ENCODE peak calls at places on chromosomes 2 and 18, in nine cellular contexts. T is fibroblast of lung; F is HFFc6; P is B cell; Y is fibroblast of pulmonary artery; N is stimulated activated CD4-positive, alpha-beta T cell treated with anti-CD3 and anti-CD28 coated beads, TNF-alpha, amount 100 ng/mL, for 4 hours; I is caudate nucleus; X is GM23338; Z is non-pigmented ciliary epithelial cell. K is an unnamed sample.

GRCh38 chr2:26185954-26186353 is 13.1 kb downstream of the GAREM2 start:
- DNase-seq in Y (no peak), F (no peak), P (no peak), Z (no peak), T (no peak), I (no peak), X (no peak), N (no peak), K (no peak)

GRCh38 chr2:71042287-71042686 is 26.2 kb upstream of the NAGK start:
- DNase-seq in Y (no peak), T (no peak), P (no peak), F (no peak), N (no peak), Z (no peak), X (no peak), I (no peak), K (no peak)

GRCh38 chr2:169768262-169768995 is 30.2 kb upstream of the SSB start:
- DNase-seq in Y (no peak), X (peak), F (no peak), I (no peak), N (peak), Z (no peak), P (peak), T (no peak), K (no peak)

GRCh38 chr18:24734058-24734457 is 273.6 kb downstream of the HRH4 start:
- DNase-seq in P (no peak), N (no peak), I (no peak), T (peak), X (peak), Z (no peak), Y (no peak), F (no peak), K (no peak)

GRCh38 chr18:25927830-25928229 is 162.6 kb downstream of the SS18 start:
- DNase-seq in X (no peak), N (no peak), T (no peak), F (no peak), I (no peak), Z (no peak), Y (no peak), P (no peak), K (no peak)

GRCh38 chr2:123485056-123485455 is 540.0 kb upstream of the CNTNAP5 start:
- DNase-seq in Y (no peak), X (no peak), N (no peak), P (no peak), T (no peak), I (no peak), F (no peak), Z (no peak), K (no peak)

GRCh38 chr18:48926420-48926857 is 24.3 kb downstream of the SMAD7 start:
- DNase-seq in I (no peak), Z (no peak), N (no peak), X (no peak), Y (no peak), F (no peak), T (no peak), P (no peak), K (no peak)

GRCh38 chr2:98912957-98913915 is 22.8 kb downstream of the CRACDL start:
- DNase-seq in N (no peak), F (no peak), Y (peak), Z (no peak), I (no peak), X (no peak), P (no peak), T (peak), K (peak)

GRCh38 chr18:23998811-23999210 is 15.7 kb upstream of the TTC39C start:
- DNase-seq in F (no peak), I (no peak), T (no peak), P (no peak), Y (no peak), N (no peak), X (no peak), Z (no peak), K (no peak)

GRCh38 chr18:57644540-57644939 is 22.9 kb upstream of the NARS1 start:
- DNase-seq in T (peak), X (no peak), F (no peak), I (no peak), P (no peak), N (no peak), Z (no peak), Y (peak), K (no peak)

GRCh38 chr2:241563981-241564595 is 5.5 kb downstream of the BOK start:
- DNase-seq in I (no peak), P (no peak), T (no peak), Y (no peak), X (no peak), Z (no peak), N (no peak), F (no peak), K (no peak)

GRCh38 chr18:63192171-63192884 is 127.2 kb downstream of the BCL2 start:
- DNase-seq in Z (no peak), I (no peak), T (no peak), Y (no peak), N (no peak), P (no peak), F (no peak), X (no peak), K (no peak)

GRCh38 chr2:55782528-55783173 is 89.0 kb upstream of the PNPT1 start:
- DNase-seq in T (no peak), Z (no peak), X (no peak), Y (no peak), F (no peak), N (no peak), I (no peak), P (no peak), K (no peak)

GRCh38 chr18:10379511-10379910 is 74.9 kb upstream of the APCDD1 start:
- DNase-seq in X (no peak), P (no peak), F (peak), Z (no peak), N (no peak), T (no peak), I (no peak), Y (no peak), K (no peak)

GRCh38 chr18:5370332-5370731 is 74.8 kb upstream of the ZBTB14 start:
- DNase-seq in T (peak), Z (no peak), I (no peak), Y (peak), N (no peak), P (no peak), X (peak), F (no peak), K (no peak)

GRCh38 chr2:150520887-150521664 is 33.6 kb upstream of the RND3 start:
- DNase-seq in F (peak), X (no peak), T (peak), N (no peak), Z (no peak), P (no peak), Y (peak), I (no peak), K (peak)

GRCh38 chr18:32881009-32881408 is 108.2 kb upstream of the KLHL14 start:
- DNase-seq in T (no peak), Z (no peak), N (no peak), P (peak), F (no peak), Y (no peak), I (no peak), X (no peak), K (no peak)